ENCODE peak calls at places on chromosomes 13 and 19, in nine cellular contexts. Y is amniotic stem cell; E is activated T-helper 1 cell treated with anti-CD3 and anti-CD28 coated beads, Interleukin-12 subunit alpha, Interleukin-12 subunit beta, Interleukin-2, Interleukin-4 antibody, amounts not matched to agents 30 ng/mL and 10 ng/mL and 1 ng/mL, durations not matched to agents 14 hours and 24 hours and 36 hours; Z is activated CD8-positive, alpha-beta memory T cell treated with anti-CD3 and anti-CD28 coated beads for 1 hour; U is mucosa of gallbladder; D is epithelial cell of proximal tubule; T is NCI-H1092; F is colonic mucosa; L is EH. H is an unnamed sample.

GRCh38 chr13:40283666-40284065 is 382.8 kb downstream of the FOXO1 start:
- DNase-seq in Y (no peak), L (no peak), T (no peak), E (no peak), Z (no peak), U (no peak), F (no peak), D (no peak), H (no peak)

GRCh38 chr19:46962030-46962570 is 57.5 kb upstream of the NPAS1 start:
- DNase-seq in E (no peak), L (peak), Z (no peak), U (no peak), D (no peak), F (no peak), T (no peak), Y (no peak), H (no peak)

GRCh38 chr19:10593820-10594637 is 6.9 kb upstream of the AP1M2 start:
- DNase-seq in Y (no peak), Z (no peak), F (no peak), U (no peak), E (no peak), T (no peak), L (peak), D (no peak), H (no peak)

GRCh38 chr13:30108913-30109237 is 198.5 kb downstream of the KATNAL1 start:
- DNase-seq in T (no peak), Y (no peak), E (no peak), D (no peak), Z (no peak), F (peak), U (peak), L (no peak), H (peak)

GRCh38 chr19:30253581-30253996 is 118.6 kb upstream of the ZNF536 start:
- DNase-seq in F (no peak), E (no peak), T (no peak), L (no peak), D (no peak), U (no peak), Y (no peak), Z (no peak), H (peak)

GRCh38 chr19:6521718-6522646 is 8.8 kb upstream of the TNFSF9 start:
- DNase-seq in F (no peak), T (no peak), Y (no peak), L (peak), Z (peak), D (peak), E (no peak), U (no peak), H (no peak)

GRCh38 chr13:96816261-96816660 is 178.0 kb downstream of the OXGR1 start:
- DNase-seq in F (no peak), L (no peak), U (peak), T (no peak), E (no peak), Y (no peak), Z (no peak), D (no peak), H (no peak)

GRCh38 chr19:41853768-41854167 is 6.3 kb upstream of the RPS19 start:
- DNase-seq in F (no peak), T (no peak), U (no peak), Z (no peak), E (no peak), L (no peak), D (no peak), Y (no peak), H (no peak)

GRCh38 chr19:18644144-18645034 is 7.6 kb downstream of the KLHL26 start:
- DNase-seq in L (no peak), T (no peak), D (no peak), Z (no peak), U (no peak), Y (no peak), E (no peak), F (no peak), H (no peak)

GRCh38 chr19:18170714-18171255 is 2.8 kb upstream of the IFI30 start:
- DNase-seq in T (no peak), U (no peak), Y (no peak), L (no peak), F (no peak), Z (no peak), E (no peak), D (no peak), H (no peak)

GRCh38 chr13:40189426-40189825 is 477.0 kb downstream of the FOXO1 start:
- DNase-seq in F (no peak), D (no peak), T (no peak), Z (no peak), E (peak), Y (no peak), L (no peak), U (no peak), H (no peak)

GRCh38 chr19:21483589-21484170 is 21.7 kb upstream of the ZNF429 start:
- DNase-seq in T (no peak), E (no peak), L (peak), Z (peak), F (peak), D (no peak), U (peak), Y (no peak), H (no peak)

GRCh38 chr13:66618702-66619101 is 611.4 kb downstream of the PCDH9 start:
- DNase-seq in U (no peak), F (no peak), T (peak), D (no peak), L (peak), Z (no peak), E (no peak), Y (peak), H (no peak)

GRCh38 chr13:26968431-26969335 is 202.9 kb downstream of the USP12 start:
- DNase-seq in Y (no peak), F (peak), E (no peak), Z (no peak), L (no peak), D (no peak), T (no peak), U (peak), H (peak)

GRCh38 chr13:26599403-26599802 is 41.9 kb downstream of the WASF3 start:
- DNase-seq in T (no peak), E (no peak), F (no peak), Y (no peak), U (no peak), L (no peak), Z (no peak), D (no peak), H (no peak)

GRCh38 chr13:20711301-20712044 is 8.0 kb downstream of the IL17D start:
- DNase-seq in L (peak), Y (no peak), E (no peak), U (no peak), D (no peak), F (no peak), T (no peak), Z (no peak), H (no peak)

GRCh38 chr19:50967924-50968708 is 1.3 kb downstream of the KLK6 start:
- DNase-seq in T (no peak), Z (no peak), D (no peak), Y (no peak), F (no peak), U (no peak), L (no peak), E (no peak), H (no peak)

GRCh38 chr13:110574161-110574560 is 12.6 kb upstream of the RAB20 start:
- DNase-seq in Y (no peak), F (no peak), E (no peak), T (no peak), L (no peak), Z (no peak), U (no peak), D (no peak), H (no peak)

GRCh38 chr13:48731957-48732569 is 78.3 kb downstream of the CYSLTR2 start:
- DNase-seq in U (peak), L (peak), D (no peak), F (peak), T (no peak), E (peak), Z (peak), Y (no peak), H (peak)

GRCh38 chr13:26983533-26984315 is 187.9 kb downstream of the USP12 start:
- DNase-seq in F (no peak), U (no peak), D (no peak), E (no peak), T (no peak), L (peak), Y (no peak), Z (no peak), H (no peak)

GRCh38 chr19:41175825-41176734 is 16.9 kb upstream of the CYP2S1 start:
- DNase-seq in U (peak), Z (no peak), E (peak), T (no peak), D (peak), L (peak), F (peak), Y (peak), H (peak)

GRCh38 chr13:81171065-81171647 is 830.2 kb upstream of the SPRY2 start:
- DNase-seq in Y (no peak), L (peak), E (no peak), U (no peak), D (no peak), F (no peak), Z (no peak), T (no peak), H (peak)

GRCh38 chr19:3821857-3822364 is 35.7 kb upstream of the MATK start:
- DNase-seq in F (peak), Y (no peak), T (peak), U (peak), L (peak), D (no peak), E (peak), Z (peak), H (no peak)

GRCh38 chr19:34184880-34185491 is 12.7 kb downstream of the LSM14A start:
- DNase-seq in F (no peak), L (peak), D (no peak), T (no peak), U (no peak), Z (no peak), E (no peak), Y (no peak), H (no peak)

GRCh38 chr19:40872209-40872608 is 9.8 kb downstream of the CYP2A7 start:
- DNase-seq in Z (no peak), D (no peak), F (no peak), U (no peak), T (no peak), Y (no peak), L (no peak), E (no peak), H (no peak)

GRCh38 chr13:42762251-42762650 is 19.1 kb upstream of the FAM216B start:
- DNase-seq in T (no peak), L (peak), U (no peak), F (no peak), Z (no peak), D (no peak), E (no peak), Y (no peak), H (no peak)

H was measured in LoVo.